ENCODE peak calls at places on chromosomes 5 and 9, in six cellular contexts. T, N, W, V, O and K are unnamed samples.

GRCh38 chr5:79001471-79001870 is 16.4 kb upstream of the ARSB start:
- DNase-seq in W (no peak), V (no peak), O (no peak), N (no peak), T (peak; percentile 19), K (no peak)

GRCh38 chr5:110623875-110624274 is 102.6 kb downstream of the TMEM232 start:
- DNase-seq in T (peak; percentile 5), V (no peak), N (no peak), W (no peak), O (no peak), K (no peak)

GRCh38 chr9:27888661-27889295 is 315.5 kb upstream of the C9orf72 start:
- DNase-seq in W (no peak), N (peak; percentile 1), O (no peak), V (no peak), T (peak; percentile 15), K (peak; percentile 8)

GRCh38 chr9:8760000-8760767 is 960.6 kb upstream of the DMAC1 start:
- DNase-seq in N (no peak), V (no peak), O (no peak), W (no peak), T (no peak), K (no peak)

GRCh38 chr5:1281038-1281882 is 13.6 kb downstream of the TERT start:
- DNase-seq in T (no peak), N (no peak), V (no peak), W (no peak), O (no peak), K (no peak)

GRCh38 chr5:68331202-68332108 is 115.9 kb downstream of the PIK3R1 start:
- DNase-seq in V (no peak), W (no peak), N (no peak), O (no peak), T (peak; percentile 48), K (no peak)

GRCh38 chr5:56816546-56817081 is 1.3 kb downstream of the MAP3K1 start:
- DNase-seq in W (peak; percentile 48), O (peak; percentile 40), N (peak; percentile 28), V (peak; percentile 28), T (peak; percentile 47), K (peak; percentile 83)

GRCh38 chr5:102595332-102595731 is 96.5 kb upstream of the SLCO6A1 start:
- DNase-seq in N (no peak), V (no peak), O (no peak), W (no peak), T (no peak), K (no peak)

GRCh38 chr5:14270212-14270702 is 127.1 kb downstream of the TRIO start:
- DNase-seq in T (peak; percentile 73), N (peak; percentile 72), W (peak; percentile 35), O (no peak), V (peak; percentile 56), K (peak; percentile 62)

GRCh38 chr9:133945977-133946753 is 46.0 kb downstream of the VAV2 start:
- DNase-seq in T (no peak), O (no peak), V (no peak), N (no peak), W (no peak), K (no peak)

GRCh38 chr9:37551888-37552287 is 24.3 kb downstream of the FBXO10 start:
- DNase-seq in W (no peak), V (no peak), N (no peak), T (no peak), O (no peak), K (no peak)

GRCh38 chr5:31427013-31427783 is 104.7 kb downstream of the DROSHA start:
- DNase-seq in N (no peak), O (no peak), T (no peak), V (no peak), W (no peak), K (no peak)

GRCh38 chr5:76710991-76711390 is 4.9 kb upstream of the F2R start:
- DNase-seq in N (no peak), O (no peak), T (no peak), V (no peak), W (no peak), K (no peak)

GRCh38 chr9:93083592-93084470 is 12.2 kb upstream of the CARD19 start:
- DNase-seq in N (no peak), W (no peak), V (no peak), T (no peak), O (no peak), K (no peak)

GRCh38 chr5:74641014-74641777 is 668 bp upstream of the ENC1 start:
- DNase-seq in O (no peak), N (peak; percentile 93), W (peak; percentile 92), T (peak; percentile 79), V (peak; percentile 77), K (peak; percentile 92)

GRCh38 chr9:85061969-85062368 is 392.4 kb downstream of the NTRK2 start:
- DNase-seq in W (no peak), O (no peak), N (no peak), T (no peak), V (no peak), K (no peak)

GRCh38 chr5:159105318-159106053 is 5.8 kb upstream of the EBF1 start:
- DNase-seq in O (no peak), T (no peak), V (no peak), N (no peak), W (no peak), K (no peak)

GRCh38 chr5:98635631-98636030 is 137.8 kb upstream of the RGMB start:
- DNase-seq in N (peak; percentile 6), T (peak; percentile 14), V (no peak), W (no peak), O (no peak), K (peak; percentile 26)

GRCh38 chr9:123957731-123958130 is 27.8 kb upstream of the DENND1A start:
- DNase-seq in V (no peak), W (no peak), N (no peak), T (no peak), O (no peak), K (no peak)

GRCh38 chr5:172414618-172415599 is 39.4 kb downstream of the SH3PXD2B start:
- DNase-seq in V (no peak), N (no peak), T (no peak), O (no peak), W (peak; percentile 71), K (peak; percentile 45)

GRCh38 chr5:16178745-16179372 is 732 bp downstream of the MARCHF11 start:
- DNase-seq in O (peak; percentile 10), W (peak; percentile 74), N (peak; percentile 27), T (peak; percentile 52), V (peak; percentile 53), K (peak; percentile 87)

GRCh38 chr9:27784999-27785713 is 211.9 kb upstream of the C9orf72 start:
- DNase-seq in W (no peak), N (no peak), O (no peak), V (no peak), T (peak; percentile 29), K (no peak)

GRCh38 chr5:31408814-31409213 is 123.1 kb downstream of the DROSHA start:
- DNase-seq in O (no peak), V (no peak), T (peak; percentile 75), N (no peak), W (no peak), K (peak; percentile 68)

GRCh38 chr9:37290881-37291485 is 131.5 kb upstream of the GRHPR start:
- DNase-seq in O (no peak), V (no peak), N (peak; percentile 30), T (peak; percentile 28), W (no peak), K (peak; percentile 32)

GRCh38 chr9:70484232-70485130 is 70.0 kb upstream of the KLF9 start:
- DNase-seq in O (no peak), N (peak; percentile 71), T (peak; percentile 78), W (no peak), V (peak; percentile 45), K (peak; percentile 68)

GRCh38 chr9:12554636-12555035 is 138.5 kb upstream of the TYRP1 start:
- DNase-seq in O (no peak), T (no peak), N (no peak), V (no peak), W (no peak), K (peak; percentile 20)

GRCh38 chr5:151288180-151288579 is 15.4 kb downstream of the SLC36A3 start:
- DNase-seq in W (no peak), O (no peak), N (no peak), V (peak; percentile 20), T (no peak), K (no peak)

GRCh38 chr9:16828335-16829281 is 41.9 kb downstream of the BNC2 start:
- DNase-seq in O (no peak), W (no peak), T (peak; percentile 18), N (no peak), V (no peak), K (peak; percentile 30)

GRCh38 chr9:124632077-124632621 is 125.0 kb upstream of the NR5A1 start:
- DNase-seq in T (no peak), V (no peak), O (no peak), N (no peak), W (no peak), K (no peak)

GRCh38 chr5:103446813-103447212 is 115.8 kb downstream of the NUDT12 start:
- DNase-seq in T (no peak), O (no peak), V (no peak), N (no peak), W (no peak), K (peak; percentile 5)

GRCh38 chr9:99071313-99072039 is 33.4 kb upstream of the TGFBR1 start:
- DNase-seq in W (no peak), O (no peak), T (peak; percentile 52), V (no peak), N (no peak), K (peak; percentile 54)

GRCh38 chr5:174083041-174083827 is 37.7 kb downstream of the NSG2 start:
- DNase-seq in W (no peak), T (no peak), N (no peak), O (no peak), V (no peak), K (peak; percentile 37)